ENCODE peak calls at places on chromosome 6, in seven cellular contexts. W is T-helper 1 cell, M is KBM-7, J is amygdala, A is colonic mucosa, N is glomerular endothelial cell, C is heart left ventricle. L is an unnamed sample.

GRCh38 chr6:43724914-43725642 is 37.5 kb upstream of the MRPS18A start:
- DNase-seq in J (no peak), C (no peak), N (no peak), M (peak; percentile 97), W (peak; percentile 91), A (peak; percentile 92), L (peak; percentile 58)

GRCh38 chr6:3052481-3053230 is 15.6 kb upstream of the RIPK1 start:
- DNase-seq in M (no peak), J (no peak), N (no peak), A (no peak), W (no peak), C (no peak), L (no peak)

GRCh38 chr6:70725817-70726413 is 58.2 kb downstream of the SMAP1 start:
- DNase-seq in C (no peak), N (no peak), W (no peak), A (no peak), M (no peak), J (no peak), L (no peak)

GRCh38 chr6:55180258-55180657 is 5.9 kb downstream of the HCRTR2 start:
- DNase-seq in J (no peak), W (no peak), C (no peak), M (peak; percentile 67), N (no peak), A (no peak), L (no peak)

GRCh38 chr6:42533794-42534193 is 30.0 kb upstream of the UBR2 start:
- DNase-seq in W (no peak), C (no peak), N (no peak), M (no peak), A (no peak), J (no peak), L (no peak)

GRCh38 chr6:80454197-80454596 is 347.7 kb downstream of the BCKDHB start:
- DNase-seq in M (no peak), J (no peak), W (peak; percentile 1), C (no peak), N (no peak), A (no peak), L (no peak)

GRCh38 chr6:159062564-159062945 is 17.8 kb upstream of the TAGAP start:
- DNase-seq in C (no peak), J (no peak), N (no peak), M (peak; percentile 47), A (no peak), W (peak; percentile 90), L (no peak)

GRCh38 chr6:170101281-170102035 is 189.4 kb downstream of the DLL1 start:
- DNase-seq in M (no peak), W (no peak), J (no peak), A (no peak), C (peak; percentile 4), N (no peak), L (no peak)

GRCh38 chr6:109766167-109766566 is 75.1 kb downstream of the FIG4 start:
- DNase-seq in J (no peak), N (no peak), W (no peak), C (no peak), M (no peak), A (no peak), L (no peak)

GRCh38 chr6:72616406-72617015 is 5.4 kb upstream of the KCNQ5 start:
- DNase-seq in C (no peak), W (peak; percentile 32), N (no peak), M (peak; percentile 53), A (no peak), J (no peak), L (no peak)

GRCh38 chr6:166862287-166862977 is 93.9 kb downstream of the RNASET2 start:
- DNase-seq in C (peak; percentile 39), A (no peak), N (no peak), J (peak; percentile 48), M (peak; percentile 50), W (peak; percentile 26), L (peak; percentile 65)

GRCh38 chr6:49764571-49765236 is 20.5 kb upstream of the CRISP3 start:
- DNase-seq in N (no peak), M (no peak), J (no peak), C (no peak), W (no peak), A (no peak), L (no peak)

GRCh38 chr6:138231399-138231886 is 13.2 kb upstream of the PBOV1 start:
- DNase-seq in J (no peak), N (peak; percentile 12), A (no peak), C (no peak), M (no peak), W (no peak), L (no peak)

GRCh38 chr6:112780498-112781096 is 433.5 kb downstream of the RFPL4B start:
- DNase-seq in W (peak; percentile 22), N (peak; percentile 86), J (peak; percentile 84), M (peak; percentile 77), A (peak; percentile 77), C (peak; percentile 79), L (peak; percentile 11)

GRCh38 chr6:117018771-117019170 is 141.7 kb downstream of the RFX6 start:
- DNase-seq in M (no peak), W (no peak), A (no peak), N (no peak), J (no peak), C (no peak), L (no peak)

GRCh38 chr6:98384766-98385165 is 449.6 kb upstream of the POU3F2 start:
- DNase-seq in A (no peak), N (no peak), J (no peak), C (no peak), W (no peak), M (no peak), L (no peak)

GRCh38 chr6:138287144-138287955 is 69.1 kb upstream of the PBOV1 start:
- DNase-seq in M (peak; percentile 43), J (no peak), C (no peak), N (no peak), A (peak; percentile 74), W (peak; percentile 28), L (peak; percentile 41)